ENCODE peak calls at places on chromosomes 5 and 9, in four cellular contexts. P, W, C and J are unnamed samples.

GRCh38 chr5:178113141-178113787 is at the start of gene N4BP3:
- DNase-seq in C (no peak), P (no peak), W (peak; percentile 96), J (peak; percentile 91)

GRCh38 chr9:112404367-112404979 is 24.6 kb downstream of the HSDL2 start:
- DNase-seq in C (no peak), W (no peak), P (no peak), J (no peak)

GRCh38 chr5:126920291-126920690 is 110.1 kb downstream of the MARCHF3 start:
- DNase-seq in W (no peak), C (no peak), P (no peak), J (no peak)

GRCh38 chr5:143434261-143435206 is 31.0 kb upstream of the NR3C1 start:
- DNase-seq in C (no peak), W (no peak), P (no peak), J (no peak)

GRCh38 chr9:26243298-26243697 is 565.1 kb upstream of the TUSC1 start:
- DNase-seq in W (no peak), P (no peak), C (no peak), J (no peak)

GRCh38 chr9:5846501-5846921 is 13.6 kb upstream of the ERMP1 start:
- DNase-seq in C (no peak), P (no peak), W (no peak), J (no peak)

GRCh38 chr5:113147088-113147487 is 170.5 kb downstream of the DCP2 start:
- DNase-seq in P (no peak), C (no peak), W (no peak), J (no peak)

GRCh38 chr5:120150770-120151169 is 313.3 kb upstream of the PRR16 start:
- DNase-seq in C (no peak), P (no peak), W (no peak), J (no peak)

GRCh38 chr5:104643320-104643719 is 1080.7 kb upstream of the NUDT12 start:
- DNase-seq in C (no peak), P (no peak), W (no peak), J (no peak)

GRCh38 chr5:172802013-172802584 is 31.1 kb upstream of the DUSP1 start:
- DNase-seq in W (peak; percentile 53), C (no peak), P (no peak), J (no peak)

GRCh38 chr5:122559676-122560075 is 215.2 kb upstream of the SNX2 start:
- DNase-seq in W (no peak), C (no peak), P (no peak), J (no peak)

GRCh38 chr9:126474786-126475485 is 138.8 kb upstream of the LMX1B start:
- DNase-seq in W (no peak), C (no peak), P (no peak), J (no peak)

GRCh38 chr5:68846828-68847227 is 247.0 kb upstream of the SLC30A5 start:
- DNase-seq in C (no peak), P (no peak), W (no peak), J (no peak)

GRCh38 chr9:13431137-13431536 is 151.6 kb upstream of the MPDZ start:
- DNase-seq in P (no peak), C (no peak), W (no peak), J (no peak)

GRCh38 chr5:1394881-1395860 is 50.1 kb downstream of the SLC6A3 start:
- DNase-seq in C (no peak), P (no peak), W (no peak), J (no peak)

GRCh38 chr5:135207866-135208265 is 173.8 kb upstream of the PITX1 start:
- DNase-seq in W (no peak), P (no peak), C (no peak), J (no peak)

GRCh38 chr9:7982907-7983306 is 183.3 kb upstream of the DMAC1 start:
- DNase-seq in W (no peak), C (no peak), P (no peak), J (no peak)

GRCh38 chr5:100902406-100903035 is 561 bp downstream of the ST8SIA4 start:
- DNase-seq in C (no peak), W (no peak), P (no peak), J (no peak)

GRCh38 chr5:55993628-55994501 is 898 bp downstream of the IL6ST start:
- DNase-seq in W (no peak), P (no peak), C (no peak), J (no peak)

GRCh38 chr5:151222769-151223446 is 984 bp downstream of the CCDC69 start:
- DNase-seq in W (peak; percentile 61), C (no peak), P (no peak), J (no peak)

GRCh38 chr5:80034962-80035821 is at the start of gene THBS4:
- DNase-seq in P (no peak), C (no peak), W (no peak), J (no peak)

GRCh38 chr5:31186672-31187267 is 6.7 kb upstream of the CDH6 start:
- DNase-seq in P (no peak), W (peak; percentile 35), C (peak; percentile 37), J (peak; percentile 27)

GRCh38 chr9:120701248-120701647 is 13.0 kb downstream of the MEGF9 start:
- DNase-seq in C (no peak), P (no peak), W (no peak), J (no peak)

GRCh38 chr9:32603914-32604852 is 31.2 kb upstream of the NDUFB6 start:
- DNase-seq in W (no peak), C (peak; percentile 12), P (no peak), J (no peak)

GRCh38 chr5:139985290-139985689 is 57.8 kb downstream of the NRG2 start:
- DNase-seq in C (no peak), W (no peak), P (no peak), J (no peak)

GRCh38 chr5:177434942-177435738 is 8.7 kb downstream of the GRK6 start:
- DNase-seq in W (no peak), P (no peak), C (peak; percentile 69), J (no peak)

GRCh38 chr9:90826326-90827020 is 24.9 kb downstream of the SYK start:
- DNase-seq in C (no peak), P (no peak), W (no peak), J (no peak)

GRCh38 chr9:136409557-136410455 is 608 bp downstream of the ENTR1 start:
- DNase-seq in W (peak; percentile 44), P (no peak), C (peak; percentile 30), J (peak; percentile 45)

GRCh38 chr5:23820764-23821471 is 313.5 kb downstream of the PRDM9 start:
- DNase-seq in C (no peak), W (peak; percentile 7), P (no peak), J (peak; percentile 16)

GRCh38 chr9:113558632-113559502 is 95.3 kb downstream of the RGS3 start:
- DNase-seq in C (peak; percentile 83), W (no peak), P (no peak), J (no peak)

GRCh38 chr5:135505973-135506372 is 29.8 kb downstream of the NEUROG1 start:
- DNase-seq in C (no peak), P (no peak), W (no peak), J (no peak)

GRCh38 chr5:93610581-93611167 is 27.7 kb downstream of the NR2F1 start:
- DNase-seq in P (no peak), W (no peak), C (no peak), J (no peak)

GRCh38 chr9:129998491-129999122 is 44.4 kb downstream of the FNBP1 start:
- DNase-seq in P (no peak), C (no peak), W (no peak), J (no peak)

GRCh38 chr9:88748566-88749238 is 213.7 kb downstream of the NXNL2 start:
- DNase-seq in P (no peak), W (no peak), C (no peak), J (no peak)

GRCh38 chr5:6715271-6715670 is 2.0 kb downstream of the TENT4A start:
- DNase-seq in W (no peak), C (no peak), P (no peak), J (no peak)

GRCh38 chr5:106959447-106959846 is 711.3 kb downstream of the EFNA5 start:
- DNase-seq in P (no peak), W (no peak), C (no peak), J (peak; percentile 12)

GRCh38 chr5:59800375-59800893 is 93.1 kb downstream of the PDE4D start:
- DNase-seq in W (no peak), C (no peak), P (no peak), J (no peak)

GRCh38 chr5:59799668-59800374 is 93.7 kb downstream of the PDE4D start:
- DNase-seq in C (peak; percentile 7), W (peak; percentile 24), P (peak; percentile 24), J (peak; percentile 37)

GRCh38 chr5:59795141-59795540 is 98.4 kb downstream of the PDE4D start:
- DNase-seq in P (no peak), W (no peak), C (no peak), J (no peak)

GRCh38 chr5:59798862-59799667 is 94.5 kb downstream of the PDE4D start:
- DNase-seq in C (no peak), W (no peak), P (peak; percentile 60), J (no peak)
- TF ChIP-seq TARDBP in C (no peak), W (no peak), P (no peak), J (no peak)

GRCh38 chr5:149271195-149271716 is 403 bp upstream of the AFAP1L1 start:
- DNase-seq in P (no peak), W (no peak), C (peak; percentile 12), J (no peak)
- TF ChIP-seq FOXK2 in P (no peak), W (no peak), C (no peak), J (no peak)

DNA sequence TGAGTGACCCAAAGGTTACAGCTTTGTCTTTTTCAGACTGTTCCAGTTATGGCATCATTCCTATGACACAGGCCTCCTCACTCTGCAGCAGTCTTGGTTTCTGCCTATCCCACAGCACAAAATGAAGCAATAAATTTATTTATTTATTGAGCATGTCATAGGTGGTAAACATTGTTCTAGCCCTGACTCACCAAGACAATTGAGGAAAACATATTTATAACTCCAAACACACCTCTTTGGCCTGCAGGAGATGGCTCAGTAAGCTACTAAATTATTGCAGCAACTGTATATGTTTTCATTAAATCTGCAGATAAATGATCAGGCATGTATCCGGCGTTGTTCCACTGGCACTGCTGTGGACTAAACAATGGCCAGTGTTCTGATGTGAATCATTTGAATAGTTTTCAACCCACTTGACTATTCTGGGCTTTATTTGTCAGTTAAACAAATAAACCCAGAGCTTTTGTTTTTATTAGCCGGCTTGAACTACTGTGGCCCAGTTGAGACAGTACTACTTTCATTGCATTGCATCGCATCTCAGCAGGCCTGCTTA is 83.2 kb downstream of the FOXD1 start:
- DNase-seq in W (no peak), P (no peak), C (no peak), J (no peak)
- TF ChIP-seq TARDBP in W (no peak), P (no peak), C (no peak), J (no peak)

GRCh38 chr9:87180846-87181245 is 233.5 kb upstream of the GAS1 start:
- DNase-seq in C (no peak), P (no peak), W (no peak), J (no peak)

GRCh38 chr9:87181670-87182069 is 234.4 kb upstream of the GAS1 start:
- DNase-seq in W (no peak), C (no peak), P (peak; percentile 40), J (no peak)

GRCh38 chr9:87189006-87189405 is 241.7 kb upstream of the GAS1 start:
- DNase-seq in W (no peak), P (no peak), C (no peak), J (no peak)

GRCh38 chr9:87187656-87188055 is 240.3 kb upstream of the GAS1 start:
- DNase-seq in P (no peak), W (no peak), C (no peak), J (no peak)

GRCh38 chr9:87184956-87185642 is 237.8 kb upstream of the GAS1 start:
- DNase-seq in P (no peak), W (no peak), C (no peak), J (no peak)
- TF ChIP-seq FOXK2 in P (no peak), W (no peak), C (no peak), J (no peak)